ENCODE peak calls at places on chromosomes 6 and 20, in seven cellular contexts. Z is GM23338; J is A172; C is NCI-H446 treated with DMSO at 0.1 percent for 48 hours; V is activated CD8-positive, alpha-beta memory T cell treated with anti-CD3 and anti-CD28 coated beads for 1 hour; U is effector CD4-positive, alpha-beta T cell; Y is stimulated activated CD4-positive, alpha-beta T cell treated with anti-CD3 and anti-CD28 coated beads, Interleukin-4, amount 100 ng/mL, for 48 hours. R is an unnamed sample.

GRCh38 chr20:43492101-43492500 is 15.4 kb upstream of the L3MBTL1 start:
- DNase-seq in Z (no peak), J (peak; percentile 13), C (no peak), V (no peak), U (no peak), Y (no peak), R (peak; percentile 56)

GRCh38 chr6:45677381-45677992 is 299.8 kb upstream of the SUPT3H start:
- DNase-seq in Z (no peak), J (no peak), C (no peak), V (no peak), U (no peak), Y (no peak), R (peak; percentile 71)

GRCh38 chr6:3214898-3215297 is 12.6 kb downstream of the TUBB2B start:
- DNase-seq in Z (no peak), J (no peak), C (no peak), V (no peak), U (no peak), Y (no peak), R (no peak)

GRCh38 chr6:5180636-5181035 is 80.1 kb downstream of the LYRM4 start:
- DNase-seq in Z (no peak), J (no peak), C (no peak), V (no peak), U (no peak), Y (no peak), R (no peak)

GRCh38 chr6:12367412-12367811 is 77.3 kb downstream of the EDN1 start:
- DNase-seq in Z (no peak), J (no peak), C (no peak), V (no peak), U (no peak), Y (no peak), R (no peak)

GRCh38 chr6:56534680-56535419 is 107.8 kb downstream of the DST start:
- DNase-seq in Z (peak; percentile 77), J (no peak), C (no peak), V (no peak), U (no peak), Y (no peak), R (no peak)

GRCh38 chr6:105402090-105402980 is 547 bp downstream of the PREP start:
- DNase-seq in Z (peak; percentile 40), J (peak; percentile 16), C (no peak), V (no peak), U (peak; percentile 8), Y (no peak), R (peak; percentile 64)

GRCh38 chr20:36971103-36971502 is 19.6 kb upstream of the SAMHD1 start:
- DNase-seq in Z (no peak), J (no peak), C (no peak), V (no peak), U (no peak), Y (no peak), R (no peak)

GRCh38 chr20:64105846-64106434 is 1.4 kb downstream of the NPBWR2 start:
- DNase-seq in Z (peak; percentile 1), J (no peak), C (no peak), V (no peak), U (no peak), Y (no peak), R (no peak)

GRCh38 chr6:25601797-25602679 is 50.0 kb upstream of the SCGN start:
- DNase-seq in Z (peak; percentile 73), J (peak; percentile 40), C (peak; percentile 40), V (no peak), U (no peak), Y (no peak), R (peak; percentile 24)

GRCh38 chr20:63130654-63131577 is 85.0 kb downstream of the YTHDF1 start:
- DNase-seq in Z (no peak), J (no peak), C (no peak), V (no peak), U (no peak), Y (no peak), R (no peak)

GRCh38 chr6:27619436-27619835 is 146.5 kb upstream of the ZNF184 start:
- DNase-seq in Z (no peak), J (no peak), C (no peak), V (no peak), U (no peak), Y (no peak), R (no peak)

GRCh38 chr20:10089871-10090587 is 55.2 kb downstream of the ANKEF1 start:
- DNase-seq in Z (no peak), J (no peak), C (no peak), V (no peak), U (no peak), Y (no peak), R (no peak)

GRCh38 chr6:11427827-11428245 is 109.7 kb upstream of the TMEM170B start:
- DNase-seq in Z (no peak), J (peak; percentile 56), C (no peak), V (no peak), U (no peak), Y (no peak), R (no peak)

GRCh38 chr6:14671261-14671681 is 553.7 kb downstream of the CD83 start:
- DNase-seq in Z (no peak), J (peak; percentile 75), C (no peak), V (no peak), U (no peak), Y (no peak), R (no peak)

GRCh38 chr6:56954389-56955170 is at the start of gene BEND6:
- DNase-seq in Z (peak; percentile 78), J (peak; percentile 68), C (peak; percentile 95), V (no peak), U (no peak), Y (peak; percentile 21), R (peak; percentile 81)

GRCh38 chr6:159416891-159417540 is 247.8 kb downstream of the FNDC1 start:
- DNase-seq in Z (no peak), J (no peak), C (no peak), V (no peak), U (no peak), Y (no peak), R (no peak)

GRCh38 chr6:36755435-36756348 is 58.1 kb downstream of the RAB44 start:
- DNase-seq in Z (no peak), J (peak; percentile 70), C (no peak), V (peak; percentile 18), U (peak; percentile 71), Y (peak; percentile 72), R (peak; percentile 72)

GRCh38 chr20:51624157-51624731 is 81.7 kb upstream of the NFATC2 start:
- DNase-seq in Z (peak; percentile 92), J (peak; percentile 74), C (no peak), V (no peak), U (peak; percentile 46), Y (peak; percentile 61), R (peak; percentile 78)

GRCh38 chr20:32261644-32262043 is 15.8 kb upstream of the KIF3B start:
- DNase-seq in Z (no peak), J (no peak), C (no peak), V (no peak), U (no peak), Y (no peak), R (no peak)

GRCh38 chr20:42901689-42902518 is 287.8 kb downstream of the PTPRT start:
- DNase-seq in Z (no peak), J (no peak), C (no peak), V (no peak), U (no peak), Y (no peak), R (no peak)

GRCh38 chr6:110002676-110003075 is 24.6 kb downstream of the GPR6 start:
- DNase-seq in Z (no peak), J (no peak), C (no peak), V (no peak), U (no peak), Y (no peak), R (no peak)

GRCh38 chr6:143149771-143150170 is 89.1 kb downstream of the AIG1 start:
- DNase-seq in Z (no peak), J (no peak), C (no peak), V (no peak), U (no peak), Y (no peak), R (no peak)

GRCh38 chr6:49155321-49155720 is 307.7 kb downstream of the MMUT start:
- DNase-seq in Z (no peak), J (no peak), C (no peak), V (no peak), U (no peak), Y (no peak), R (no peak)

GRCh38 chr6:33082702-33083101 is 6.9 kb downstream of the HLA-DPB1 start:
- DNase-seq in Z (peak; percentile 87), J (no peak), C (no peak), V (no peak), U (no peak), Y (no peak), R (peak; percentile 53)

GRCh38 chr6:35401514-35401913 is 50.6 kb upstream of the FANCE start:
- DNase-seq in Z (no peak), J (no peak), C (no peak), V (no peak), U (no peak), Y (no peak), R (no peak)

GRCh38 chr6:124958759-124959354 is 3.4 kb upstream of the RNF217 start:
- DNase-seq in Z (no peak), J (no peak), C (no peak), V (no peak), U (no peak), Y (no peak), R (no peak)

GRCh38 chr6:154792761-154793160 is 59.5 kb downstream of the SCAF8 start:
- DNase-seq in Z (no peak), J (peak; percentile 2), C (no peak), V (no peak), U (no peak), Y (no peak), R (no peak)

GRCh38 chr6:64266351-64266821 is 630.8 kb downstream of the PHF3 start:
- DNase-seq in Z (no peak), J (peak; percentile 2), C (no peak), V (no peak), U (no peak), Y (no peak), R (peak; percentile 18)

GRCh38 chr6:35197196-35197595 is 16.6 kb upstream of the SCUBE3 start:
- DNase-seq in Z (no peak), J (no peak), C (no peak), V (no peak), U (no peak), Y (no peak), R (no peak)

GRCh38 chr20:11810316-11811130 is 107.2 kb upstream of the BTBD3 start:
- DNase-seq in Z (no peak), J (peak; percentile 81), C (peak; percentile 23), V (no peak), U (no peak), Y (no peak), R (no peak)

GRCh38 chr20:5104479-5104878 is 15.3 kb downstream of the PCNA start:
- DNase-seq in Z (no peak), J (no peak), C (no peak), V (no peak), U (no peak), Y (no peak), R (no peak)

GRCh38 chr6:12827921-12828320 is 111.4 kb downstream of the PHACTR1 start:
- DNase-seq in Z (no peak), J (no peak), C (no peak), V (no peak), U (no peak), Y (no peak), R (no peak)

R was measured in GM20000.